ENCODE peak calls at places on chromosome 20, in seven cellular contexts. F is heart left ventricle, T is right atrium auricular region, H is SJSA1, S is SJCRH30, W is HepG2, A is transverse colon. X is an unnamed sample. For H3K27me3, the result is how much of the 10 kb centered on the place peaks cover.

GRCh38 chr20:2752631-2753455 is 47.6 kb downstream of the CPXM1 start:
- DNase-seq in F (no peak), A (peak), T (no peak), W (peak), S (no peak), H (peak), X (no peak)

GRCh38 chr20:62142252-62143117 is 709 bp downstream of the PSMA7 start:
- DNase-seq in W (no peak), H (peak), T (no peak), F (no peak), A (peak), S (no peak), X (no peak)

GRCh38 chr20:31967830-31968249 is at the start of gene XKR7:
- DNase-seq in W (no peak), A (no peak), S (no peak), F (no peak), T (no peak), H (no peak), X (no peak)

GRCh38 chr20:2217857-2218529 is 77.8 kb upstream of the TGM3 start:
- DNase-seq in S (no peak), H (no peak), W (no peak), T (no peak), A (peak), F (peak), X (no peak)

GRCh38 chr20:38897267-38897666 is 28.9 kb upstream of the FAM83D start:
- DNase-seq in S (no peak), A (no peak), H (no peak), T (no peak), W (no peak), F (no peak), X (no peak)

GRCh38 chr20:57000441-57000968 is 265.9 kb downstream of the BMP7 start:
- DNase-seq in W (no peak), A (no peak), S (no peak), H (no peak), T (no peak), F (no peak), X (peak)

GRCh38 chr20:16036331-16036730 is 536.9 kb downstream of the KIF16B start:
- DNase-seq in W (no peak), A (no peak), T (no peak), S (no peak), F (no peak), H (no peak), X (no peak)

GRCh38 chr20:3396492-3396891 is 11.0 kb downstream of the DNAAF9 start:
- DNase-seq in H (no peak), S (no peak), F (no peak), A (no peak), W (no peak), T (no peak), X (no peak)

GRCh38 chr20:57460781-57461465 is 64.0 kb downstream of the CTCFL start:
- DNase-seq in W (no peak), S (no peak), A (no peak), H (no peak), T (no peak), F (peak), X (no peak)

GRCh38 chr20:45392733-45393132 is 14.6 kb upstream of the TP53TG5 start:
- DNase-seq in T (no peak), F (no peak), S (no peak), W (no peak), H (no peak), A (no peak), X (no peak)

GRCh38 chr20:44074252-44075151 is 112.5 kb downstream of the JPH2 start:
- DNase-seq in T (peak), H (peak), S (peak), A (no peak), F (peak), W (no peak), X (peak)

GRCh38 chr20:3238616-3239025 is 369 bp downstream of the SLC4A11 start:
- DNase-seq in S (peak), A (peak), H (no peak), F (no peak), W (no peak), T (no peak), X (peak)

GRCh38 chr20:14234666-14235295 is 102.6 kb downstream of the FLRT3 start:
- DNase-seq in H (peak), S (no peak), W (no peak), F (no peak), T (no peak), A (no peak), X (peak)

GRCh38 chr20:44021186-44021585 is 106.5 kb downstream of the TOX2 start:
- DNase-seq in S (no peak), H (no peak), W (no peak), F (no peak), A (no peak), T (no peak), X (no peak)

GRCh38 chr20:61724376-61724775 is 341.3 kb downstream of the TAF4 start:
- DNase-seq in H (peak), F (no peak), S (no peak), W (peak), T (no peak), A (no peak), X (no peak)

GRCh38 chr20:25310921-25311728 is 63.2 kb downstream of the PYGB start:
- DNase-seq in T (no peak), A (peak), S (peak), H (peak), F (no peak), W (peak), X (no peak)

GRCh38 chr20:32479697-32480140 is 105.4 kb downstream of the NOL4L start:
- DNase-seq in A (peak), S (no peak), F (no peak), T (no peak), H (no peak), W (no peak), X (no peak)

GRCh38 chr20:2533118-2533517 is 3.3 kb upstream of the TMC2 start:
- DNase-seq in F (no peak), T (no peak), A (no peak), H (no peak), S (no peak), W (no peak), X (no peak)

GRCh38 chr20:38926934-38927616 is 858 bp downstream of the FAM83D start:
- DNase-seq in T (no peak), A (no peak), H (peak), W (no peak), F (no peak), S (peak), X (peak)

GRCh38 chr20:36084897-36085617 is 69.5 kb upstream of the EPB41L1 start:
- DNase-seq in A (no peak), F (no peak), S (no peak), H (no peak), T (no peak), W (peak), X (peak)
- H3K27ac ChIP-seq in A (peak), F (no peak), S (no peak), H (no peak), T (no peak), W (no peak), X (peak)

GRCh38 chr20:59122377-59122932 is 41.2 kb upstream of the ZNF831 start:
- DNase-seq in T (no peak), F (no peak), S (no peak), W (no peak), H (no peak), A (no peak), X (no peak)
- H3K27me3 ChIP-seq in T (under half), F (under half), S (under half), W (half or more), H (under half), A (under half), X (under half)

GRCh38 chr20:41031243-41031619 is 2.6 kb downstream of the TOP1 start:
- DNase-seq in T (no peak), A (no peak), F (no peak), W (no peak), H (no peak), S (no peak), X (no peak)
- H3K27ac ChIP-seq in T (no peak), A (peak), F (no peak), W (no peak), H (no peak), S (no peak), X (no peak)

DNA sequence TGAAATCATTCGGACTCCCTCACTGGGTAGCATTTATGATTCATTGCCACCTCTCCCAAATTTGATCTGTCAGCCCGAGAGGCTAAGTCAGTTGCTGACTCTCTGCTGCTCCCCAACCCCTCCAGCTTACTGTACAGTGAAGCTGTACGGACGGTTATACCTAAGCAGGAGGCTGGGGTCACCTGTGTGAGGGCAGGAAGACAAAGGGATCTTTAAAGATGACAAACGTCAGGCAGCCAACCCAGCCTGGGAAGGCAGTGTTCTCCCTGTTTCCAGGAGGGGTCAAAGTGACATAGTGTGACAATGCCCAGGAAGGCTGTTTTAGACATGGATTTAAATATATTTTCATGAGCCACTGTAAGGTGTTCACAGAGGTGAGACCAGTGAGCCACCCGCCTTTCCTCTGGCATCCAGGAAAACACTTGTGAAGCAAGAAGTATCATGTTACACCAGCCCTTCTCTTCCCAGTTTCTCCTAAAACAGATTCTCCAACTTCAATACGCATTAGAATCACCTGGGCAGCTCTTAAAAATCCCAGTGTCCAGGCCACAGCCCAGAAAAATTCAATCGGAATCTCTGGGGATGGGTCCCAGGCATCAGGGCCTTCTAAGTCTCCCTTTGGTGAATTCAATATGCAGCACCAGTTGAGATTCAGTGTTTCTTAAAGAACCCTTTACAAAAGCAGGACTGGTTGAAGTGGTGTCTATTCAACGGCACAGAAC is 6.8 kb upstream of the PAX1 start:
- DNase-seq in S (no peak), W (no peak), F (no peak), H (no peak), A (no peak), T (no peak), X (no peak)
- H3K27me3 ChIP-seq in S (under half), W (half or more), F (half or more), H (under half), A (half or more), T (under half), X (under half)

GRCh38 chr20:10513931-10514575 is 78.9 kb downstream of the SLX4IP start:
- DNase-seq in S (no peak), H (no peak), W (no peak), T (no peak), F (no peak), A (no peak), X (no peak)

GRCh38 chr20:10511507-10512231 is 76.6 kb downstream of the SLX4IP start:
- DNase-seq in W (peak), H (peak), S (peak), A (peak), F (peak), T (peak), X (peak)

GRCh38 chr20:10510216-10510615 is 75.1 kb downstream of the SLX4IP start:
- DNase-seq in S (no peak), F (no peak), T (no peak), H (no peak), W (no peak), A (no peak), X (no peak)

GRCh38 chr20:10511166-10511506 is 76.0 kb downstream of the SLX4IP start:
- DNase-seq in F (no peak), W (no peak), H (no peak), T (no peak), A (no peak), S (no peak), X (no peak)

DNA sequence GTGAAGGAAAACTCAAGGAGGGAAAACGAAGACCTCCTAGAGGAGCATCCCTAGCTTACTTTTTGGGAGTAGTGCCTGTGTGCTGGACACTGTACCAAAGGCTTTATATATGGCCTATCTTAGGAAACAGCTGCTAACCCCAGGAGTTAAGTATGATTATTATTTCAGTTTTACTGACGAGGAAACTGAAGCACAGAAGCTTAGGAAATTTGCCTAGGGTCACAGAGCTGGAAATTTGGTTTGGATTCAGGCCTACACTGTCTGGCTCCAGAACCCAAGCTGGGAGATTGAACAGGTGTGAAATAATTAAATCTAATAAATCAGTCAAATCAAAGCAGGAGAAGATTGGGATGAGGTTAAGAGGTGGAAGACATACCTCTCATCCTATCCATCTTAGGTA is 78.0 kb downstream of the SLX4IP start:
- DNase-seq in F (no peak), S (no peak), W (no peak), H (no peak), A (no peak), T (no peak), X (no peak)
- H3K27ac ChIP-seq in F (no peak), S (no peak), W (no peak), H (no peak), A (no peak), T (no peak), X (no peak)

GRCh38 chr20:6012166-6012565 is 41.7 kb downstream of the LRRN4 start:
- DNase-seq in W (no peak), T (no peak), S (no peak), F (no peak), H (no peak), A (no peak), X (no peak)

GRCh38 chr20:6017467-6017866 is 36.4 kb downstream of the LRRN4 start:
- DNase-seq in A (no peak), T (no peak), F (no peak), W (no peak), S (no peak), H (no peak), X (no peak)

GRCh38 chr20:6017880-6018279 is 36.0 kb downstream of the LRRN4 start:
- DNase-seq in S (no peak), F (no peak), A (no peak), W (no peak), H (no peak), T (no peak), X (no peak)

GRCh38 chr20:6014957-6015356 is 38.9 kb downstream of the LRRN4 start:
- DNase-seq in A (no peak), W (no peak), H (no peak), T (no peak), F (no peak), S (no peak), X (no peak)

GRCh38 chr20:6014017-6014416 is 39.8 kb downstream of the LRRN4 start:
- DNase-seq in H (no peak), S (no peak), W (no peak), T (no peak), F (no peak), A (no peak), X (no peak)
- H3K27me3 ChIP-seq in H (under half), S (under half), W (under half), T (under half), F (under half), A (under half), X (under half)

DNA sequence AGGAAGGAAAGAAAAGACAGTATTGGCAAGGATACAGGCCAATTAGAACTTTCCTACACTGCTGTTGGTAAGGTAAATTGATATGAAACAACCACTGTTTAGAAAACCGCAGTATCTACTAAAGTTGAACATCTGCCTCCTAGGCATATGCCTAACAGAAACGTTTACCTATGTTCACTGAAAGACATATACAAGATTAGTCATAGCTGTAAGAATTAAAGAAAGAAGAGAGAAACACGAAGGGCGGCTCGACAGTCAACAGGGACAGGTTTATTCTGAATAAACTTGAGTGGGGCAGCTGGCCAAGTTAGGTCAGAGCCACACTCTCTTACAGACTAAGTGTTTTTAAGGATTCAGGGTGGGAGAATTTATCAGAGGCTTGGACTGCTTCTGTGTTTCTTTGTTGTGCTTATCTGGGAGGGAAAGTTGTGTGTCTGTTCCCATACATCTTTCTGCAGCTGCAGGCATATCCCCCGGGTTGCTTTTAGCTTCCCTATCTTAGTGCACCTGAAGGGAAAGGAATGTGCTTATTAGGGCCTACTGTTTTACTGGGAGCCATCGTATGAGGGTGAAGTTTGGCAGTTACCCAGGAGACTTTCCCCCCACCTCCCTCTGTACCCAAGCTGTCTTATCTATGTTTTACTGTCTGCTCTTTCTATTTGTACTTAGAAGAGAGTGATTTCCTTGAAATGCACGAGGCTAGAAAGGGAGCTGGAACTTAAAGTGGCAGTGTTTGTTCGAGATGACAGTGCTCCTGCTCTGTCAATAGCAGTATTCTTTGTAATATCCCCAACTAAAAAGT is 20.4 kb downstream of the PROCR start:
- DNase-seq in W (no peak), F (no peak), H (no peak), S (no peak), T (no peak), A (no peak), X (peak)
- H3K27ac ChIP-seq in W (no peak), F (no peak), H (no peak), S (no peak), T (no peak), A (peak), X (no peak)

GRCh38 chr20:21517566-21518277 is 3.9 kb upstream of the NKX2-2 start:
- DNase-seq in T (no peak), A (no peak), F (no peak), S (no peak), W (no peak), H (no peak), X (no peak)
- H3K27me3 ChIP-seq in T (half or more), A (half or more), F (half or more), S (under half), W (half or more), H (under half), X (half or more)

GRCh38 chr20:63736893-63737689 is 627 bp downstream of the LIME1 start:
- DNase-seq in A (peak), W (no peak), F (peak), T (no peak), S (no peak), H (no peak), X (no peak)
- H3K27ac ChIP-seq in A (peak), W (peak), F (no peak), T (no peak), S (no peak), H (no peak), X (no peak)

X was measured in mammary epithelial cell.